ENCODE peak calls at places on chromosomes 13 and 19, in six cellular contexts. J is PC-9, S is osteocyte, W is cardiac muscle cell, T is GM06990, D is right atrium auricular region. A is an unnamed sample.

GRCh38 chr19:39915101-39915847 is 19.2 kb downstream of the FCGBP start:
- DNase-seq in J (no peak), S (peak; percentile 84), W (no peak), T (no peak), D (peak; percentile 55), A (no peak)

GRCh38 chr19:53158119-53158656 is 665 bp downstream of the ZNF347 start:
- DNase-seq in J (no peak), S (no peak), W (peak; percentile 42), T (peak; percentile 52), D (no peak), A (peak; percentile 32)

GRCh38 chr19:18385675-18386542 is at the start of gene GDF15:
- DNase-seq in J (peak; percentile 85), S (peak; percentile 88), W (peak; percentile 92), T (no peak), D (no peak), A (peak; percentile 70)

GRCh38 chr13:51785592-51786424 is 18.2 kb downstream of the DHRS12 start:
- DNase-seq in J (no peak), S (no peak), W (peak; percentile 69), T (no peak), D (no peak), A (no peak)

GRCh38 chr19:14817052-14817451 is 17.9 kb downstream of the OR7A5 start:
- DNase-seq in J (no peak), S (no peak), W (no peak), T (no peak), D (no peak), A (no peak)

GRCh38 chr19:29040951-29041350 is 172.0 kb downstream of the UQCRFS1 start:
- DNase-seq in J (no peak), S (no peak), W (no peak), T (no peak), D (no peak), A (no peak)

GRCh38 chr19:29664753-29665214 is 477 bp upstream of the PLEKHF1 start:
- DNase-seq in J (no peak), S (no peak), W (no peak), T (no peak), D (no peak), A (no peak)

GRCh38 chr13:26186995-26187394 is 35.1 kb downstream of the RNF6 start:
- DNase-seq in J (no peak), S (no peak), W (no peak), T (peak; percentile 29), D (no peak), A (no peak)

GRCh38 chr13:110444226-110444653 is 117.3 kb downstream of the RAB20 start:
- DNase-seq in J (peak; percentile 65), S (no peak), W (peak; percentile 44), T (peak; percentile 55), D (no peak), A (no peak)
- TF ChIP-seq CTCF in J (peak; percentile 45), S (peak; percentile 32), W (peak; percentile 38), T (peak; percentile 46), D (no peak), A (peak; percentile 19)

GRCh38 chr19:51808333-51808986 is 13.5 kb downstream of the FPR3 start:
- DNase-seq in J (no peak), S (no peak), W (peak; percentile 87), T (no peak), D (no peak), A (no peak)
- TF ChIP-seq CTCF in J (no peak), S (no peak), W (peak; percentile 30), T (no peak), D (no peak), A (no peak)

GRCh38 chr13:39888865-39889810 is 233.7 kb downstream of the COG6 start:
- DNase-seq in J (peak; percentile 81), S (no peak), W (peak; percentile 59), T (no peak), D (no peak), A (no peak)
- TF ChIP-seq CTCF in J (no peak), S (no peak), W (no peak), T (no peak), D (no peak), A (no peak)

DNA sequence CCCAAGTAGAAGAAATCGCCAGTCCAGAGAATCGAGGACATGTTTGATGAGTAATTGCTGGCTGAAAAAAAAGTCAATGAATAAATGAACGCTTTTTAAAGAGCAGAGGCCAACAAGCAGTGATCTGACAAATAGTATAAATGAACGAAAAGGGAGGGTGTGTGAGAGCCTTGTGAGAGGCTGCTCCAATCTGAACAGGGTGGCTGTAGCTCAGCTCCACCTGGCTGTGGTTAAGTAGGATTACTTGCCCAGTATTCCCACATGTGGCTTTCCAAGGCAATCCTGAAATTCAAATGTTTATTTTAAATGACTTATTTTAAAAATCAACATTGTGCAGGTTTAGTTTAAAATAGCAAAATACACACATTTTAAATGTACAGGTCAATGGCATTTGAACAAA is 117.0 kb downstream of the TSHZ3 start:
- DNase-seq in J (no peak), S (no peak), W (no peak), T (no peak), D (no peak), A (no peak)
- TF ChIP-seq CTCF in J (no peak), S (peak; percentile 24), W (no peak), T (no peak), D (no peak), A (no peak)

GRCh38 chr13:42883771-42884170 is 102.4 kb downstream of the FAM216B start:
- DNase-seq in J (no peak), S (no peak), W (peak; percentile 76), T (no peak), D (no peak), A (no peak)
- TF ChIP-seq CTCF in J (peak; percentile 32), S (peak; percentile 74), W (no peak), T (no peak), D (no peak), A (no peak)

DNA sequence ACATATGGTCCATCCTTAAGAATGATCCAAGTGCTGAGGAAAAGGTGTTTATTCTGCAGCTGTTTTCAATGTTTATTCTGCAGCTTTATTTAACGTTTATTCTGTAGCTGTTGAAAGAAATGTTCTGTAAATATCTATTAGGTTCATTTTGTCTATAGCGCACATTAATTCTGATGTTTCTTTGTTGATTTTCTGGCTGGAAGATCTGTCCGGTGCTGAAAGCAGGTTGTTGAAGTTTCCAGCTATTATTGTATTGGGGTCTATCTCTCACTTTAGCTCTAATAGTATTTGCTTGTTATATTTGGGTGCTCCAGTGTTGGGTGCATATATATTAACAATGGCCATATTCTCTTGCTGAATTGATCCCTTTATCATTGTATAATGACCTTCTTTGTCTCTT is 20.2 kb downstream of the CD70 start:
- DNase-seq in J (no peak), S (no peak), W (no peak), T (no peak), D (no peak), A (no peak)
- TF ChIP-seq CTCF in J (no peak), S (no peak), W (no peak), T (no peak), D (no peak), A (no peak)

GRCh38 chr13:40191186-40191980 is 475.1 kb downstream of the FOXO1 start:
- DNase-seq in J (no peak), S (no peak), W (peak; percentile 67), T (no peak), D (no peak), A (no peak)

GRCh38 chr13:40192516-40193257 is 473.8 kb downstream of the FOXO1 start:
- DNase-seq in J (no peak), S (peak; percentile 60), W (no peak), T (no peak), D (no peak), A (no peak)

GRCh38 chr13:40189885-40190655 is 476.4 kb downstream of the FOXO1 start:
- DNase-seq in J (no peak), S (peak; percentile 46), W (peak; percentile 52), T (no peak), D (no peak), A (no peak)

GRCh38 chr13:40189426-40189825 is 477.0 kb downstream of the FOXO1 start:
- DNase-seq in J (no peak), S (no peak), W (no peak), T (no peak), D (no peak), A (no peak)

GRCh38 chr13:40190656-40191100 is 475.8 kb downstream of the FOXO1 start:
- DNase-seq in J (no peak), S (no peak), W (peak; percentile 86), T (no peak), D (peak; percentile 71), A (no peak)
- TF ChIP-seq CTCF in J (no peak), S (no peak), W (no peak), T (no peak), D (no peak), A (no peak)

GRCh38 chr13:112968910-112969691 is at the start of gene MCF2L:
- DNase-seq in J (peak; percentile 61), S (no peak), W (peak; percentile 65), T (peak; percentile 24), D (no peak), A (peak; percentile 67)
- TF ChIP-seq CTCF in J (peak; percentile 53), S (peak; percentile 40), W (peak; percentile 19), T (no peak), D (no peak), A (no peak)

GRCh38 chr19:38209671-38210457 is 14.2 kb downstream of the DPF1 start:
- DNase-seq in J (no peak), S (no peak), W (peak; percentile 52), T (no peak), D (peak; percentile 75), A (no peak)

GRCh38 chr19:38209152-38209551 is 14.9 kb downstream of the DPF1 start:
- DNase-seq in J (no peak), S (no peak), W (no peak), T (no peak), D (no peak), A (no peak)

GRCh38 chr19:38211779-38212178 is 12.2 kb downstream of the DPF1 start:
- DNase-seq in J (no peak), S (no peak), W (no peak), T (no peak), D (no peak), A (no peak)

GRCh38 chr19:38210458-38210987 is 13.5 kb downstream of the DPF1 start:
- DNase-seq in J (no peak), S (no peak), W (peak; percentile 55), T (no peak), D (no peak), A (no peak)

GRCh38 chr19:38211206-38211605 is 12.8 kb downstream of the DPF1 start:
- DNase-seq in J (no peak), S (no peak), W (no peak), T (no peak), D (no peak), A (no peak)
- TF ChIP-seq CTCF in J (no peak), S (peak; percentile 12), W (no peak), T (no peak), D (no peak), A (no peak)